ENCODE peak calls at places on chromosomes 11 and 22, in seven cellular contexts. R is T-helper 2 cell; D is NCI-H82; T is Calu3; W is thyroid gland; B is CD4-positive, alpha-beta memory T cell; Z is activated T-helper 1 cell treated with anti-CD3 and anti-CD28 coated beads, Interleukin-12 subunit alpha, Interleukin-12 subunit beta, Interleukin-2, Interleukin-4 antibody, amounts not matched to agents 30 ng/mL and 10 ng/mL and 1 ng/mL, durations not matched to agents 14 hours and 24 hours and 36 hours. S is an unnamed sample.

GRCh38 chr11:125086633-125087296 is 23.7 kb downstream of the SLC37A2 start:
- DNase-seq in R (no peak), D (no peak), T (no peak), W (no peak), B (no peak), Z (no peak), S (no peak)

GRCh38 chr11:100574894-100575769 is 112.0 kb upstream of the ARHGAP42 start:
- DNase-seq in R (no peak), D (peak), T (no peak), W (no peak), B (no peak), Z (no peak), S (no peak)

GRCh38 chr11:85821636-85822035 is 10.7 kb upstream of the SYTL2 start:
- DNase-seq in R (no peak), D (no peak), T (no peak), W (no peak), B (no peak), Z (no peak), S (no peak)

GRCh38 chr11:59523541-59523940 is 12.2 kb downstream of the OR4D9 start:
- DNase-seq in R (no peak), D (peak), T (no peak), W (no peak), B (no peak), Z (no peak), S (no peak)

GRCh38 chr22:20604092-20604747 is 96.8 kb downstream of the MED15 start:
- DNase-seq in R (no peak), D (no peak), T (no peak), W (no peak), B (no peak), Z (no peak), S (no peak)

GRCh38 chr22:45865561-45866397 is 111.2 kb downstream of the WNT7B start:
- DNase-seq in R (no peak), D (no peak), T (no peak), W (no peak), B (no peak), Z (no peak), S (no peak)

GRCh38 chr11:61277973-61278565 is 17.0 kb downstream of the VWCE start:
- DNase-seq in R (no peak), D (no peak), T (no peak), W (no peak), B (no peak), Z (no peak), S (no peak)

GRCh38 chr11:33654594-33654993 is 46.0 kb downstream of the C11orf91 start:
- DNase-seq in R (no peak), D (no peak), T (no peak), W (no peak), B (no peak), Z (no peak), S (no peak)

GRCh38 chr11:60003729-60004128 is 13.3 kb upstream of the OOSP4B start:
- DNase-seq in R (no peak), D (no peak), T (no peak), W (no peak), B (no peak), Z (no peak), S (no peak)

GRCh38 chr11:85718991-85719807 is 33.2 kb upstream of the CCDC89 start:
- DNase-seq in R (no peak), D (peak), T (peak), W (peak), B (no peak), Z (no peak), S (no peak)

GRCh38 chr11:128463386-128463829 is 124.0 kb downstream of the ETS1 start:
- DNase-seq in R (no peak), D (no peak), T (no peak), W (no peak), B (no peak), Z (no peak), S (no peak)

GRCh38 chr11:128532571-128533091 is 54.7 kb downstream of the ETS1 start:
- DNase-seq in R (no peak), D (no peak), T (no peak), W (no peak), B (no peak), Z (no peak), S (no peak)

GRCh38 chr11:134516529-134516928 is 104.5 kb upstream of the B3GAT1 start:
- DNase-seq in R (no peak), D (peak), T (no peak), W (no peak), B (no peak), Z (no peak), S (no peak)

GRCh38 chr11:119179983-119180382 is 5.3 kb upstream of the NHERF4 start:
- DNase-seq in R (no peak), D (no peak), T (no peak), W (no peak), B (no peak), Z (no peak), S (no peak)

GRCh38 chr11:35412285-35412684 is 7.1 kb downstream of the SLC1A2 start:
- DNase-seq in R (no peak), D (peak), T (no peak), W (no peak), B (no peak), Z (no peak), S (no peak)

GRCh38 chr11:101127348-101127698 is 2.3 kb downstream of the PGR start:
- DNase-seq in R (no peak), D (no peak), T (no peak), W (peak), B (no peak), Z (no peak), S (no peak)

GRCh38 chr11:104442320-104442719 is 278.4 kb upstream of the PDGFD start:
- DNase-seq in R (no peak), D (no peak), T (peak), W (no peak), B (no peak), Z (no peak), S (no peak)

GRCh38 chr11:115267871-115268270 is 236.3 kb downstream of the CADM1 start:
- DNase-seq in R (no peak), D (no peak), T (no peak), W (no peak), B (no peak), Z (no peak), S (no peak)